ENCODE peak calls at places on chromosomes 12 and 14, in nine cellular contexts. J is pancreas; M is tibial artery; U is CD8-positive, alpha-beta T cell; D is CD4-positive, alpha-beta T cell; L is upper lobe of left lung; H is astrocyte; Z is A549; F is left ventricle myocardium inferior. B is an unnamed sample.

GRCh38 chr14:56359245-56359644 is 220.4 kb upstream of the TMEM260 start:
- DNase-seq in L (no peak), F (no peak), M (no peak), U (no peak), Z (no peak), J (no peak), H (no peak), D (no peak), B (no peak)

GRCh38 chr14:67641902-67642749 is 22.4 kb downstream of the ARG2 start:
- DNase-seq in Z (no peak), H (no peak), U (no peak), J (no peak), L (no peak), M (no peak), D (no peak), F (no peak), B (no peak)

GRCh38 chr12:32217354-32218310 is 111.0 kb downstream of the BICD1 start:
- DNase-seq in U (no peak), Z (peak), L (peak), J (no peak), H (peak), M (no peak), F (no peak), D (no peak), B (no peak)

GRCh38 chr14:45673420-45673819 is 420.4 kb upstream of the MIS18BP1 start:
- DNase-seq in H (no peak), F (no peak), Z (no peak), M (no peak), U (no peak), J (no peak), D (no peak), L (no peak), B (no peak)

GRCh38 chr14:92880851-92881250 is 42.1 kb upstream of the CHGA start:
- DNase-seq in D (no peak), U (no peak), F (no peak), Z (peak), H (peak), L (no peak), J (no peak), M (no peak), B (no peak)

GRCh38 chr14:46259536-46259935 is 392.0 kb downstream of the RPL10L start:
- DNase-seq in J (peak), D (no peak), F (no peak), H (no peak), U (no peak), Z (peak), M (no peak), L (no peak), B (no peak)

GRCh38 chr12:77118696-77119095 is 53.3 kb upstream of the E2F7 start:
- DNase-seq in H (peak), D (no peak), M (no peak), J (no peak), F (no peak), L (no peak), Z (no peak), U (no peak), B (no peak)

GRCh38 chr14:99125616-99126431 is 146.2 kb downstream of the BCL11B start:
- DNase-seq in Z (no peak), J (no peak), L (no peak), D (no peak), U (no peak), H (no peak), F (no peak), M (peak), B (no peak)

GRCh38 chr12:75921687-75922289 is 109.8 kb downstream of the PHLDA1 start:
- DNase-seq in Z (no peak), F (no peak), H (no peak), D (no peak), M (no peak), U (no peak), L (no peak), J (no peak), B (no peak)

GRCh38 chr12:118544569-118544968 is 168.2 kb downstream of the SUDS3 start:
- DNase-seq in J (no peak), Z (peak), L (no peak), M (no peak), D (no peak), U (no peak), H (no peak), F (no peak), B (no peak)

GRCh38 chr14:78519863-78520262 is 349.7 kb downstream of the NRXN3 start:
- DNase-seq in Z (no peak), J (no peak), H (peak), M (no peak), L (no peak), F (no peak), D (no peak), U (peak), B (no peak)

GRCh38 chr14:81889529-81889928 is 355.9 kb upstream of the SEL1L start:
- DNase-seq in U (no peak), H (no peak), J (no peak), L (no peak), D (no peak), M (no peak), Z (no peak), F (no peak), B (no peak)

GRCh38 chr12:98355322-98355721 is 160.1 kb upstream of the TMPO start:
- DNase-seq in F (no peak), J (no peak), H (peak), D (no peak), L (no peak), Z (peak), U (no peak), M (no peak), B (no peak)

GRCh38 chr14:72891666-72892102 is 2.2 kb downstream of the DPF3 start:
- DNase-seq in H (no peak), M (no peak), U (no peak), Z (no peak), J (no peak), L (no peak), D (no peak), F (no peak), B (no peak)

GRCh38 chr14:89428556-89429196 is 11.6 kb upstream of the FOXN3 start:
- DNase-seq in L (no peak), U (no peak), M (peak), Z (no peak), D (no peak), H (peak), F (no peak), J (no peak), B (peak)

GRCh38 chr12:39412210-39412609 is 30.7 kb downstream of the KIF21A start:
- DNase-seq in M (no peak), H (no peak), F (no peak), J (no peak), L (no peak), D (no peak), Z (no peak), U (no peak), B (no peak)

GRCh38 chr12:59861635-59862034 is 265.8 kb downstream of the SLC16A7 start:
- DNase-seq in M (no peak), D (no peak), U (no peak), L (no peak), Z (no peak), H (no peak), F (no peak), J (no peak), B (no peak)

GRCh38 chr12:53683494-53683893 is 7.6 kb upstream of the ATP5MC2 start:
- DNase-seq in L (no peak), M (no peak), F (no peak), U (no peak), J (no peak), H (no peak), Z (no peak), D (no peak), B (no peak)

GRCh38 chr12:3680919-3681594 is 71.9 kb downstream of the CRACR2A start:
- DNase-seq in D (no peak), F (peak), M (no peak), H (no peak), Z (no peak), J (peak), L (no peak), U (no peak), B (no peak)

GRCh38 chr14:57492859-57493258 is 798 bp downstream of the CCDC198 start:
- DNase-seq in F (no peak), H (peak), U (no peak), D (no peak), M (no peak), J (no peak), L (no peak), Z (peak), B (no peak)

GRCh38 chr12:131477613-131478012 is 233.3 kb upstream of the SFSWAP start:
- DNase-seq in L (no peak), F (no peak), D (no peak), Z (no peak), M (no peak), H (no peak), J (no peak), U (no peak), B (no peak)

GRCh38 chr12:120039711-120040110 is 50.7 kb downstream of the BICDL1 start:
- DNase-seq in D (no peak), Z (no peak), J (no peak), U (no peak), L (no peak), M (no peak), F (no peak), H (no peak), B (no peak)

GRCh38 chr12:46831335-46832083 is 5.7 kb upstream of the SLC38A4 start:
- DNase-seq in U (no peak), J (peak), L (no peak), M (no peak), Z (no peak), F (peak), D (no peak), H (no peak), B (no peak)

GRCh38 chr12:94329366-94329765 is 130.3 kb downstream of the CEP83 start:
- DNase-seq in D (no peak), F (no peak), M (no peak), L (no peak), J (no peak), U (no peak), H (no peak), Z (no peak), B (no peak)

GRCh38 chr12:3611853-3612703 is 121.1 kb downstream of the PRMT8 start:
- DNase-seq in M (peak), D (no peak), U (no peak), F (no peak), L (no peak), Z (no peak), H (no peak), J (no peak), B (no peak)

GRCh38 chr14:96888593-96888992 is 91.4 kb downstream of the VRK1 start:
- DNase-seq in L (no peak), D (no peak), H (peak), J (no peak), F (no peak), M (no peak), Z (no peak), U (no peak), B (no peak)

GRCh38 chr12:82857276-82857675 is 170.6 kb downstream of the TMTC2 start:
- DNase-seq in L (no peak), Z (no peak), M (no peak), D (no peak), F (no peak), U (no peak), J (no peak), H (no peak), B (no peak)

GRCh38 chr14:45679852-45680251 is 426.9 kb upstream of the MIS18BP1 start:
- DNase-seq in H (peak), F (no peak), D (no peak), Z (peak), J (no peak), M (no peak), L (no peak), U (no peak), B (no peak)

GRCh38 chr12:95648990-95649791 is 97.9 kb upstream of the USP44 start:
- DNase-seq in J (no peak), H (peak), M (peak), Z (peak), U (no peak), D (no peak), F (no peak), L (no peak), B (no peak)

GRCh38 chr14:101077511-101078074 is 174.1 kb upstream of the RTL1 start:
- DNase-seq in M (no peak), F (no peak), H (peak), J (peak), Z (no peak), D (no peak), U (no peak), L (peak), B (no peak)

GRCh38 chr12:9740109-9740750 is 7.3 kb upstream of the CLECL1 start:
- DNase-seq in D (no peak), M (no peak), H (no peak), U (no peak), F (no peak), J (no peak), L (no peak), Z (no peak), B (no peak)

GRCh38 chr12:64236549-64236948 is 14.5 kb upstream of the KICS2 start:
- DNase-seq in F (no peak), J (no peak), U (no peak), Z (peak), L (no peak), D (no peak), M (no peak), H (peak), B (no peak)

GRCh38 chr12:27606986-27607385 is 83.0 kb downstream of the PPFIBP1 start:
- DNase-seq in U (no peak), Z (no peak), L (no peak), F (no peak), H (no peak), D (no peak), J (no peak), M (no peak), B (no peak)

GRCh38 chr14:70149766-70150165 is 39.0 kb downstream of the SLC8A3 start:
- DNase-seq in F (no peak), Z (no peak), L (no peak), J (no peak), U (no peak), H (no peak), D (no peak), M (no peak), B (no peak)

GRCh38 chr14:50095895-50096294 is 20.5 kb downstream of the VCPKMT start:
- DNase-seq in U (no peak), D (no peak), M (no peak), Z (no peak), F (no peak), H (no peak), L (no peak), J (no peak), B (no peak)
- H3K27ac ChIP-seq in U (peak), D (peak), M (no peak), Z (no peak), F (no peak), H (no peak), L (no peak), J (no peak), B (no peak)

GRCh38 chr12:66302827-66303169 is 505 bp downstream of the HELB start:
- DNase-seq in F (no peak), M (no peak), L (no peak), U (no peak), Z (no peak), H (no peak), J (no peak), D (no peak), B (no peak)
- H3K27ac ChIP-seq in F (peak), M (peak), L (peak), U (peak), Z (peak), H (peak), J (peak), D (peak), B (peak)

DNA sequence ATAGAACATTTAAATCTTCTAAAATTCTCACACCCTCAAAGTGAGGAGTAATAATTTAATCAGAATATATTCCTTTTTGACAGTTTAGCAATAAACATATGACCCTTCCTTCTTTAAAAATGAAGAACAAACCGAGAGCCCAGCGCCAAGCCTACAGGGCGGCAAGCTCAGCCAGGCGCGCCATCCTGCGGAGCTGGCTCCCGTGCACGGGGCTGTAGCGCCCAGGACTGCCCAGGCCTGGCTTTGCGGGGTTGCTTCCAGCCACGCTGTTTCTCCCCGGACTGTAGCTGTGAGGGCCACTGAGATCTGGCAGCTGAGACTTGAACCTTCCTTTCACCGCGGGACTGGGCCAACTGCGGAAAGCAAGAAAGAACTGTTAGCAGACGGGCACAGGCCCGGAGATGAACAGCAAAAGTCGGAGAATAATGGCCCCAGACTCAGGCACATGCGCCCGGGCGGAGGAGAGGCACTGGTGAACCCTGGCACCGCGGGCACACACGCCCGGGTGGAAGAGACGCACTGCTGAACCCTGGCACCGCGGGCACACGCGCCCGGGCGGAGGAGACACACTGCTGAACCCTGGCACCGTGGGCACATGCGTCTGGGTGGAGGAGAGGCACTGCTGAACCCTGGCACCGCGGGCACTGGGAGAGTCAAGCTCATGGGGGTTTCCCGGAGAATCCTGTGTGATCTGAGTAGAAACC is 16.6 kb downstream of the PGAM5 start:
- DNase-seq in Z (no peak), L (no peak), F (no peak), M (no peak), H (no peak), J (no peak), D (no peak), U (no peak), B (no peak)
- H3K27ac ChIP-seq in Z (no peak), L (no peak), F (no peak), M (no peak), H (no peak), J (no peak), D (no peak), U (no peak), B (no peak)

DNA sequence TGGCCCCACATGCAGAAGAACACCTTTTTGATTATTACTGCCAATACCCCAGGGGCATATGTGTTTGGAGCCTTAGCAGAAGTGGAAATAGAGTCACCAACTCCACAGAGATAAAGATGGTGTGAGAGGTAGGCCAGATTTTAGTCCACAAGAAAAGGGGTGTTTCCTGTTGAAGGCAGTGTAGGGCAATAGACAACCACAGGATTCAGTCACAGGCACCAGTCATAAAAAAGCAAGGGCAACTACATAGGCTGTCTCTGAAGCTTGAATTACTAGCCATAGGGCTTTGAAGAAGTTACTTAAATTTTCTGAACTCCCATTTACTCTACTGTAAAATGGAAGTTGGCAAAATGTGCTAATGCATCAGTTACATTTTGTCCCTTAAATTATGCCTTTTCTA is 18.9 kb downstream of the ERP27 start:
- DNase-seq in Z (no peak), H (no peak), U (no peak), F (no peak), L (no peak), D (no peak), M (no peak), J (no peak), B (no peak)
- H3K27ac ChIP-seq in Z (no peak), H (no peak), U (no peak), F (no peak), L (no peak), D (no peak), M (no peak), J (no peak), B (no peak)

DNA sequence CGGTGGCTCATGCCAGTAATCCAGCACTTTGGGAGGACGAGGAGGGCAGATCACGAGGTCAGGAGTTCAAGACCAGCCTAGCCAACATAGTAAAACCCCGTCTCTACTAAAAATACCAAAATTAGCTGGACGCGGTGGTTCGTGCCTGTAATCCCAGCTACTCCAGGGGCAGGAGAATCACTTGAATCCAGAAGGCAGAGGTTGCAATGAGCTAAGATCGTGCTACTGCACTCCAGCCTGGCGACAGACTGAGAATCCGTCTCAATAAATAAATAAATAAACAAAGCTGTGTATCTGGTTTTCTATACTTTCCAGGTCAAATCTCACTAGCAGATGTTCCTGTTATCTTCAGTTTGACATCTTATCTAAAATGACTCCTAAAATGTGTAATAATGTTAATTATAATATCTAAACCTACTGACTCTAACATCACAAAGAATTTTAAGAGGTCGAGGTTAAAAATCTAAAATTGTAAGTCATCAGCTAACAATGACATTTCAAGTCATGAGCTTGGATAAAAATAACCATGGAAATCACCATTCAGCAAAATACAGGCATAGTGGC is 2.4 kb upstream of the SRP54 start:
- DNase-seq in D (no peak), M (no peak), H (no peak), L (no peak), U (no peak), Z (no peak), F (no peak), J (no peak), B (no peak)
- H3K27ac ChIP-seq in D (no peak), M (peak), H (peak), L (peak), U (no peak), Z (peak), F (no peak), J (peak), B (no peak)

GRCh38 chr14:30225171-30225570 is 297.5 kb upstream of the PRKD1 start:
- DNase-seq in D (no peak), L (no peak), Z (no peak), U (no peak), M (no peak), H (no peak), J (no peak), F (no peak), B (no peak)
- H3K27ac ChIP-seq in D (no peak), L (no peak), Z (no peak), U (no peak), M (peak), H (no peak), J (no peak), F (peak), B (no peak)

GRCh38 chr12:49955899-49956662 is 5.5 kb downstream of the AQP2 start:
- DNase-seq in H (no peak), L (no peak), Z (no peak), F (no peak), D (no peak), M (no peak), U (no peak), J (no peak), B (no peak)
- H3K27ac ChIP-seq in H (no peak), L (no peak), Z (no peak), F (no peak), D (no peak), M (no peak), U (no peak), J (no peak), B (no peak)

DNA sequence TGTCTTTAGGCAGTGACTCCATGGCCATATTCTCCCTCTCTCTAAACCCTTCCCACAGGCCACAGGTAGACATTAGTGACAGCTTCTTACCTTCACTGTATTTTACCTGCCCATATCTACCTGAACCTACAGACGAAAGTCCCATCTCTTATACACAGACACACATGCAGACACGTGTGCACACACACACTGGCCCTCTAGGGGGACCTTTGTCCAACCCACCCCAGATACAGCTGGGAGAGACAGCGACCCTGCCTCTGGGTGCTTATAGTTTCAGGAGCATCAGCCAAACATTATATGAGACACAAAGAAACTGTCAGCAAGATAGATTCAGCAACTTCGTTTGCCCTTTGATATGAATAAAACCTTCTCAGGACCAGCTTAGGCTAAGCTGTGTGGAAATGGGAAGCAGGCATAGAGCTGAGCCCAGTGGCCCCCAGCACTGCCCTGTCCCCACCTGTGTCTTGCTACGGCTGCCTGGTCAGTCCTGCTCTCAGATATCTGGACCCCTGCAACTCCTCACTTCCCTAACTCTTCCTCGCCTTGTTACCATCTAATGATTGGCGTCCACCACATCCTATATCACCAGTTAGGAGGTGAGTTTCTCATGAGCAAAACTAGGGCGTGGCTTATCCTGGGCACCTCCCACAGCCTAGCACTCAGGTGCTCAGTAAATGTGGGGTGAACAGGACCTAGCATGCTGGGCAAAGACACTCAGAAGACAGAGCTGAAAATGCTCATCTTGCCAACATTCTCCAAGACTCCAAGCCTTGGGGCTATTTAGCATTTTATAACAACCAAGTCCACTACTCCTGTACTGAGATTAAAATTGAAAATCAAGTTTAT is 12.0 kb upstream of the CD9 start:
- DNase-seq in F (no peak), L (no peak), U (no peak), Z (no peak), D (no peak), H (no peak), M (no peak), J (no peak), B (no peak)
- H3K27ac ChIP-seq in F (no peak), L (no peak), U (no peak), Z (no peak), D (no peak), H (no peak), M (peak), J (no peak), B (no peak)